ENCODE peak calls at places on chromosomes 13 and 19, in six cellular contexts. One of them, this sample, is unnamed.
A peak's percentile ranks its signal among the peaks of the same experiment; 100 is the strongest.

GRCh38 chr13:112580912-112581311 is 7.0 kb downstream of the TUBGCP3 start:
- DNase-seq in Peyer's patch: no peak
- DNase-seq in Calu3: no peak
- DNase-seq in esophagus squamous epithelium: no peak
- DNase-seq in fibroblast of mammary gland: no peak
- DNase-seq in prostate gland: no peak
- DNase-seq in this sample: no peak

GRCh38 chr13:50075619-50076097 is 60.4 kb downstream of the KCNRG start:
- DNase-seq in Peyer's patch: no peak
- DNase-seq in Calu3: no peak
- DNase-seq in esophagus squamous epithelium: no peak
- DNase-seq in fibroblast of mammary gland: peak; percentile 40
- DNase-seq in prostate gland: no peak
- DNase-seq in this sample: no peak

GRCh38 chr13:110307697-110308376 is 753 bp downstream of the COL4A2 start:
- DNase-seq in Peyer's patch: no peak
- DNase-seq in Calu3: no peak
- DNase-seq in esophagus squamous epithelium: no peak
- DNase-seq in fibroblast of mammary gland: no peak
- DNase-seq in prostate gland: no peak
- DNase-seq in this sample: no peak

GRCh38 chr13:113665582-113666323 is 1.3 kb upstream of the GRK1 start:
- DNase-seq in Peyer's patch: no peak
- DNase-seq in Calu3: no peak
- DNase-seq in esophagus squamous epithelium: no peak
- DNase-seq in fibroblast of mammary gland: no peak
- DNase-seq in prostate gland: no peak
- DNase-seq in this sample: peak; percentile 47

GRCh38 chr19:28290963-28291657 is 921.8 kb downstream of the UQCRFS1 start:
- DNase-seq in Peyer's patch: no peak
- DNase-seq in Calu3: no peak
- DNase-seq in esophagus squamous epithelium: no peak
- DNase-seq in fibroblast of mammary gland: no peak
- DNase-seq in prostate gland: no peak
- DNase-seq in this sample: no peak

GRCh38 chr19:782195-783043 is 14.8 kb upstream of the PTBP1 start:
- DNase-seq in Peyer's patch: no peak
- DNase-seq in Calu3: peak; percentile 53
- DNase-seq in esophagus squamous epithelium: no peak
- DNase-seq in fibroblast of mammary gland: no peak
- DNase-seq in prostate gland: no peak
- DNase-seq in this sample: no peak

GRCh38 chr19:55801416-55801815 is 30.4 kb downstream of the NLRP11 start:
- DNase-seq in Peyer's patch: no peak
- DNase-seq in Calu3: no peak
- DNase-seq in esophagus squamous epithelium: no peak
- DNase-seq in fibroblast of mammary gland: no peak
- DNase-seq in prostate gland: no peak
- DNase-seq in this sample: no peak

GRCh38 chr13:26785845-26786630 is 25.5 kb upstream of the GPR12 start:
- DNase-seq in Peyer's patch: peak; percentile 84
- DNase-seq in Calu3: peak; percentile 2
- DNase-seq in esophagus squamous epithelium: no peak
- DNase-seq in fibroblast of mammary gland: peak; percentile 1
- DNase-seq in prostate gland: no peak
- DNase-seq in this sample: peak; percentile 91

GRCh38 chr13:26946675-26947342 is 186.2 kb upstream of the GPR12 start:
- DNase-seq in Peyer's patch: no peak
- DNase-seq in Calu3: no peak
- DNase-seq in esophagus squamous epithelium: no peak
- DNase-seq in fibroblast of mammary gland: peak; percentile 62
- DNase-seq in prostate gland: no peak
- DNase-seq in this sample: no peak

GRCh38 chr19:46963093-46963734 is 56.4 kb upstream of the NPAS1 start:
- DNase-seq in Peyer's patch: no peak
- DNase-seq in Calu3: no peak
- DNase-seq in esophagus squamous epithelium: no peak
- DNase-seq in fibroblast of mammary gland: peak; percentile 97
- DNase-seq in prostate gland: no peak
- DNase-seq in this sample: no peak

GRCh38 chr13:75908137-75908536 is 272.0 kb downstream of the LMO7 start:
- DNase-seq in Peyer's patch: no peak
- DNase-seq in Calu3: no peak
- DNase-seq in esophagus squamous epithelium: no peak
- DNase-seq in fibroblast of mammary gland: peak; percentile 30
- DNase-seq in prostate gland: no peak
- DNase-seq in this sample: no peak

GRCh38 chr13:97030705-97031452 is 36.6 kb upstream of the OXGR1 start:
- DNase-seq in Peyer's patch: no peak
- DNase-seq in Calu3: no peak
- DNase-seq in esophagus squamous epithelium: no peak
- DNase-seq in fibroblast of mammary gland: peak; percentile 77
- DNase-seq in prostate gland: no peak
- DNase-seq in this sample: no peak

GRCh38 chr19:6577410-6578125 is 13.4 kb downstream of the CD70 start:
- DNase-seq in Peyer's patch: no peak
- DNase-seq in Calu3: no peak
- DNase-seq in esophagus squamous epithelium: no peak
- DNase-seq in fibroblast of mammary gland: peak; percentile 30
- DNase-seq in prostate gland: no peak
- DNase-seq in this sample: no peak

GRCh38 chr13:41891119-41891518 is 69.8 kb downstream of the VWA8 start:
- DNase-seq in Peyer's patch: no peak
- DNase-seq in Calu3: no peak
- DNase-seq in esophagus squamous epithelium: no peak
- DNase-seq in fibroblast of mammary gland: no peak
- DNase-seq in prostate gland: no peak
- DNase-seq in this sample: no peak

GRCh38 chr13:31898383-31899071 is 133.0 kb upstream of the FRY start:
- DNase-seq in Peyer's patch: no peak
- DNase-seq in Calu3: no peak
- DNase-seq in esophagus squamous epithelium: no peak
- DNase-seq in fibroblast of mammary gland: no peak
- DNase-seq in prostate gland: no peak
- DNase-seq in this sample: no peak

GRCh38 chr19:8302357-8302691 is 5.8 kb downstream of the CD320 start:
- DNase-seq in Peyer's patch: peak; percentile 51
- DNase-seq in Calu3: no peak
- DNase-seq in esophagus squamous epithelium: no peak
- DNase-seq in fibroblast of mammary gland: no peak
- DNase-seq in prostate gland: peak; percentile 3
- DNase-seq in this sample: peak; percentile 80

GRCh38 chr19:4870025-4870700 is 2.7 kb upstream of the PLIN3 start:
- DNase-seq in Peyer's patch: peak; percentile 81
- DNase-seq in Calu3: peak; percentile 55
- DNase-seq in esophagus squamous epithelium: no peak
- DNase-seq in fibroblast of mammary gland: peak; percentile 97
- DNase-seq in prostate gland: no peak
- DNase-seq in this sample: peak; percentile 76

GRCh38 chr19:48552406-48553322 is 692 bp downstream of the SULT2B1 start:
- DNase-seq in Peyer's patch: no peak
- DNase-seq in Calu3: no peak
- DNase-seq in esophagus squamous epithelium: no peak
- DNase-seq in fibroblast of mammary gland: peak; percentile 12
- DNase-seq in prostate gland: no peak
- DNase-seq in this sample: no peak

GRCh38 chr19:13339869-13340268 is 166.4 kb downstream of the CACNA1A start:
- DNase-seq in Peyer's patch: no peak
- DNase-seq in Calu3: no peak
- DNase-seq in esophagus squamous epithelium: no peak
- DNase-seq in fibroblast of mammary gland: no peak
- DNase-seq in prostate gland: no peak
- DNase-seq in this sample: no peak

GRCh38 chr19:13337181-13337580 is 169.1 kb downstream of the CACNA1A start:
- DNase-seq in Peyer's patch: no peak
- DNase-seq in Calu3: no peak
- DNase-seq in esophagus squamous epithelium: no peak
- DNase-seq in fibroblast of mammary gland: no peak
- DNase-seq in prostate gland: no peak
- DNase-seq in this sample: no peak

GRCh38 chr19:13329766-13330165 is 176.5 kb downstream of the CACNA1A start:
- DNase-seq in Peyer's patch: no peak
- DNase-seq in Calu3: no peak
- DNase-seq in esophagus squamous epithelium: no peak
- DNase-seq in fibroblast of mammary gland: no peak
- DNase-seq in prostate gland: no peak
- DNase-seq in this sample: no peak

GRCh38 chr19:13330285-13330684 is 176.0 kb downstream of the CACNA1A start:
- DNase-seq in Peyer's patch: no peak
- DNase-seq in Calu3: no peak
- DNase-seq in esophagus squamous epithelium: no peak
- DNase-seq in fibroblast of mammary gland: no peak
- DNase-seq in prostate gland: no peak
- DNase-seq in this sample: no peak

DNA sequence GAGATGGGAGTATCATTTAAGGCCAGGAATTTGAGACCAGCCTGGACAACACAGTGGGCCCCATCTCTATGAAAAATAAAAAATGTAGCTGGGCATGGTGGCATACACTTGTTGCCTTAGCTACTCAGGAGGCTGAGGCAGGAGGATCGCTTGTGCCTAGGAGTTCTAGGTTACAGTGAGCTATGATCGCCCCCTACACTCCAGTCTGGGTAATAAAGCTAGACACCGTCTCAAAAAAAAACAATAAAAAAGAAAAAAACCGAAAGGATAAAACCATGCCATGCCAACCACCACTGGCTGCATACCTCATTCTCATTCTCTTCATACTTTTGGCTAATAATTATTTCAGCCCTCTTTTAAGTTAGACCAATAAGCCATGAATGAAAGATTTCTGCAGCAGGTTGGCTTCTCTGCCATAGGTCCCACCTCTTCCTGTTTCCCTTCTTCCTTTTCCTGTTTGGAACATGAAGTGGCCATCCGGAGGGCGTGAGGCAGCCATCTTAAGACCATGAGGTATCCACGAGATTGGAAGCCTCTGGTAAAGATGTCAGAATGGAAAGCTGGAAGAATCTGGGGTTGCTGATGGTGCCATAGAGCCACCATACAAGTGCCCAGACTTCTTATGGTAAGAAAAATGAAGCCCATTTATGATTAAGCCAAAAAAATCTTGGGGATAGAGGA is 171.3 kb downstream of the CACNA1A start:
- DNase-seq in Peyer's patch: no peak
- DNase-seq in Calu3: no peak
- DNase-seq in esophagus squamous epithelium: no peak
- DNase-seq in fibroblast of mammary gland: no peak
- DNase-seq in prostate gland: no peak
- DNase-seq in this sample: no peak
- TF ChIP-seq CTCF in Peyer's patch: no peak
- TF ChIP-seq CTCF in Calu3: no peak
- TF ChIP-seq CTCF in esophagus squamous epithelium: no peak
- TF ChIP-seq CTCF in fibroblast of mammary gland: no peak
- TF ChIP-seq CTCF in prostate gland: no peak
- TF ChIP-seq CTCF in this sample: no peak

DNA sequence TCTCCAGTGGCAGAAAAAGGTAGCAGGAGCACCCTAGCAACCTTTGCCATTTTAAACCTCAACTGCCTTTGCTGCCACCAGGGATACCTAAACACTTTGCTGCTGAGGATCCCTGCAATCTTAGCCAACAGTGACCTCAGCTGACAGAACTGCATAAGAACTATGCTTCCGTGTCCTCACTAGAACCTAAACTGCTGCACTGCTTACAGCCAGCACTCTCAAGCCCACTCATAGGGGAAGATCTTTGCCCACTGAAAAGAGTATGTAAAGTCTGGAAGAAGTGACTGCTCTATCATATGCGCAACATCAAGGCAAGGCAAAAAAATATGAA is 270.0 kb upstream of the PCDH20 start:
- DNase-seq in Peyer's patch: no peak
- DNase-seq in Calu3: no peak
- DNase-seq in esophagus squamous epithelium: no peak
- DNase-seq in fibroblast of mammary gland: no peak
- DNase-seq in prostate gland: no peak
- DNase-seq in this sample: no peak
- TF ChIP-seq CTCF in Peyer's patch: peak; percentile 45
- TF ChIP-seq CTCF in Calu3: no peak
- TF ChIP-seq CTCF in esophagus squamous epithelium: no peak
- TF ChIP-seq CTCF in fibroblast of mammary gland: no peak
- TF ChIP-seq CTCF in prostate gland: no peak
- TF ChIP-seq CTCF in this sample: no peak

GRCh38 chr13:106534844-106535551 is 464 bp downstream of the EFNB2 start:
- DNase-seq in Peyer's patch: no peak
- DNase-seq in Calu3: no peak
- DNase-seq in esophagus squamous epithelium: no peak
- DNase-seq in fibroblast of mammary gland: peak; percentile 27
- DNase-seq in prostate gland: no peak
- DNase-seq in this sample: peak; percentile 87

GRCh38 chr13:106532111-106532929 is 3.1 kb downstream of the EFNB2 start:
- DNase-seq in Peyer's patch: no peak
- DNase-seq in Calu3: no peak
- DNase-seq in esophagus squamous epithelium: no peak
- DNase-seq in fibroblast of mammary gland: peak; percentile 28
- DNase-seq in prostate gland: no peak
- DNase-seq in this sample: peak; percentile 46

GRCh38 chr13:106535552-106536243 is at the start of gene EFNB2:
- DNase-seq in Peyer's patch: peak; percentile 95
- DNase-seq in Calu3: peak; percentile 79
- DNase-seq in esophagus squamous epithelium: peak; percentile 31
- DNase-seq in fibroblast of mammary gland: peak; percentile 87
- DNase-seq in prostate gland: peak; percentile 88
- DNase-seq in this sample: peak; percentile 96

GRCh38 chr13:106533101-106533939 is 2.1 kb downstream of the EFNB2 start:
- DNase-seq in Peyer's patch: peak; percentile 87
- DNase-seq in Calu3: peak; percentile 71
- DNase-seq in esophagus squamous epithelium: no peak
- DNase-seq in fibroblast of mammary gland: peak; percentile 78
- DNase-seq in prostate gland: peak; percentile 78
- DNase-seq in this sample: peak; percentile 87

GRCh38 chr13:106533940-106534843 is 1.3 kb downstream of the EFNB2 start:
- DNase-seq in Peyer's patch: peak; percentile 62
- DNase-seq in Calu3: peak; percentile 17
- DNase-seq in esophagus squamous epithelium: no peak
- DNase-seq in fibroblast of mammary gland: peak; percentile 63
- DNase-seq in prostate gland: peak; percentile 50
- DNase-seq in this sample: peak; percentile 86
- TF ChIP-seq CTCF in Peyer's patch: no peak
- TF ChIP-seq CTCF in Calu3: no peak
- TF ChIP-seq CTCF in esophagus squamous epithelium: no peak
- TF ChIP-seq CTCF in fibroblast of mammary gland: no peak
- TF ChIP-seq CTCF in prostate gland: peak; percentile 8
- TF ChIP-seq CTCF in this sample: no peak

GRCh38 chr19:17468302-17469091 is 1.8 kb upstream of the SLC27A1 start:
- DNase-seq in Peyer's patch: no peak
- DNase-seq in Calu3: no peak
- DNase-seq in esophagus squamous epithelium: no peak
- DNase-seq in fibroblast of mammary gland: no peak
- DNase-seq in prostate gland: peak; percentile 72
- DNase-seq in this sample: peak; percentile 76

GRCh38 chr19:17469371-17470203 is 737 bp upstream of the SLC27A1 start:
- DNase-seq in Peyer's patch: peak; percentile 98
- DNase-seq in Calu3: peak; percentile 91
- DNase-seq in esophagus squamous epithelium: peak; percentile 96
- DNase-seq in fibroblast of mammary gland: peak; percentile 92
- DNase-seq in prostate gland: peak; percentile 98
- DNase-seq in this sample: peak; percentile 97

GRCh38 chr19:17467471-17468301 is 2.6 kb upstream of the SLC27A1 start:
- DNase-seq in Peyer's patch: no peak
- DNase-seq in Calu3: no peak
- DNase-seq in esophagus squamous epithelium: no peak
- DNase-seq in fibroblast of mammary gland: no peak
- DNase-seq in prostate gland: no peak
- DNase-seq in this sample: no peak

GRCh38 chr19:17469092-17469370 is 1.3 kb upstream of the SLC27A1 start:
- DNase-seq in Peyer's patch: no peak
- DNase-seq in Calu3: no peak
- DNase-seq in esophagus squamous epithelium: no peak
- DNase-seq in fibroblast of mammary gland: no peak
- DNase-seq in prostate gland: no peak
- DNase-seq in this sample: no peak

GRCh38 chr19:17466487-17466850 is 3.9 kb upstream of the SLC27A1 start:
- DNase-seq in Peyer's patch: no peak
- DNase-seq in Calu3: no peak
- DNase-seq in esophagus squamous epithelium: no peak
- DNase-seq in fibroblast of mammary gland: no peak
- DNase-seq in prostate gland: no peak
- DNase-seq in this sample: no peak
- TF ChIP-seq CTCF in Peyer's patch: no peak
- TF ChIP-seq CTCF in Calu3: no peak
- TF ChIP-seq CTCF in esophagus squamous epithelium: no peak
- TF ChIP-seq CTCF in fibroblast of mammary gland: no peak
- TF ChIP-seq CTCF in prostate gland: no peak
- TF ChIP-seq CTCF in this sample: peak; percentile 23